ENCODE peak calls at places on chromosome 21, in four cellular contexts. I is CD8-positive, alpha-beta T cell; Q is hepatocyte; U is astrocyte of the hippocampus. K is an unnamed sample.

GRCh38 chr21:45989355-45990048 is 7.9 kb downstream of the COL6A1 start:
- DNase-seq in U (no peak), I (peak), Q (no peak), K (no peak)

GRCh38 chr21:25635310-25635709 is 3.7 kb upstream of the JAM2 start:
- DNase-seq in Q (no peak), I (no peak), U (no peak), K (no peak)

GRCh38 chr21:46111193-46111571 is 13.3 kb downstream of the COL6A2 start:
- DNase-seq in Q (no peak), I (no peak), U (no peak), K (no peak)

GRCh38 chr21:43971201-43971991 is 40.7 kb upstream of the TRAPPC10 start:
- DNase-seq in Q (no peak), I (no peak), U (no peak), K (no peak)

GRCh38 chr21:36877741-36878140 is 88.7 kb downstream of the HLCS start:
- DNase-seq in Q (no peak), I (no peak), U (no peak), K (no peak)

GRCh38 chr21:45854702-45855247 is 126.8 kb upstream of the COL6A1 start:
- DNase-seq in I (no peak), Q (no peak), U (no peak), K (no peak)

GRCh38 chr21:35171385-35171784 is 122.3 kb upstream of the RUNX1 start:
- DNase-seq in I (no peak), Q (no peak), U (no peak), K (no peak)

GRCh38 chr21:46425566-46425965 is 33.1 kb upstream of the DIP2A start:
- DNase-seq in I (peak), U (no peak), Q (no peak), K (no peak)

GRCh38 chr21:18620421-18620820 is 216.8 kb upstream of the TMPRSS15 start:
- DNase-seq in Q (no peak), I (no peak), U (no peak), K (no peak)

GRCh38 chr21:42466700-42467612 is 29.1 kb downstream of the RSPH1 start:
- DNase-seq in U (peak), Q (peak), I (no peak), K (peak)

GRCh38 chr21:45287438-45288391 is at the start of gene POFUT2:
- DNase-seq in I (peak), Q (peak), U (peak), K (peak)

GRCh38 chr21:38359090-38359489 is 102.3 kb downstream of the KCNJ15 start:
- DNase-seq in Q (no peak), U (no peak), I (no peak), K (no peak)

GRCh38 chr21:34640858-34641257 is 25.9 kb upstream of the RCAN1 start:
- DNase-seq in I (no peak), U (peak), Q (no peak), K (no peak)

GRCh38 chr21:27477321-27477720 is 510.4 kb upstream of the ADAMTS5 start:
- DNase-seq in Q (no peak), U (no peak), I (no peak), K (no peak)

GRCh38 chr21:30268608-30269197 is 14.0 kb downstream of the KRTAP24-1 start:
- DNase-seq in I (no peak), U (no peak), Q (peak), K (no peak)

GRCh38 chr21:45741691-45742090 is 98.2 kb downstream of the PCBP3 start:
- DNase-seq in U (peak), I (no peak), Q (no peak), K (no peak)

GRCh38 chr21:39727401-39728120 is 17.4 kb upstream of the IGSF5 start:
- DNase-seq in U (no peak), Q (no peak), I (no peak), K (no peak)

GRCh38 chr21:38753114-38754100 is 52.3 kb upstream of the ETS2 start:
- DNase-seq in Q (no peak), I (no peak), U (no peak), K (no peak)

GRCh38 chr21:42746593-42747266 is 93.3 kb downstream of the PDE9A start:
- DNase-seq in U (no peak), Q (no peak), I (peak), K (no peak)

GRCh38 chr21:14616303-14617039 is 70.4 kb upstream of the SAMSN1 start:
- DNase-seq in U (no peak), I (no peak), Q (no peak), K (no peak)

GRCh38 chr21:31346256-31346821 is 2.3 kb upstream of the TIAM1 start:
- DNase-seq in U (peak), Q (no peak), I (no peak), K (no peak)

K was measured in COR-L47.